ENCODE peak calls at places on chromosomes 3 and 15, in ten cellular contexts. P is ecto neural progenitor cell; F is ELR; M is pancreas; I is C1 segment of cervical spinal cord; Y is NCI-H345; B is Right ventricle myocardium superior; A is neural progenitor cell; S is stimulated activated CD8-positive, alpha-beta memory T cell treated with anti-CD3 and anti-CD28 coated beads, Interleukin-15, amount 100 ng/mL, for 24 hours; C is GM12864. E is an unnamed sample.

GRCh38 chr3:140206196-140207040 is 271.4 kb downstream of the CLSTN2 start:
- DNase-seq in F (peak; percentile 8), A (peak; percentile 77), B (no peak), I (no peak), C (no peak), P (peak; percentile 53), S (no peak), M (no peak), Y (peak; percentile 49), E (peak; percentile 38)

GRCh38 chr3:66098436-66098835 is 59.7 kb upstream of the MAGI1 start:
- DNase-seq in F (peak; percentile 9), S (no peak), M (no peak), C (no peak), I (no peak), Y (no peak), B (no peak), P (no peak), A (no peak), E (no peak)

GRCh38 chr3:186983372-186984058 is 53.2 kb downstream of the ST6GAL1 start:
- DNase-seq in I (no peak), M (no peak), F (no peak), B (no peak), C (no peak), A (no peak), P (no peak), S (no peak), Y (no peak), E (no peak)

GRCh38 chr3:194148383-194148782 is 12.4 kb downstream of the HES1 start:
- DNase-seq in Y (no peak), S (no peak), C (no peak), F (no peak), M (no peak), I (peak; percentile 31), A (no peak), P (no peak), B (no peak), E (no peak)

GRCh38 chr15:92958105-92958504 is 58.0 kb downstream of the CHD2 start:
- DNase-seq in B (no peak), F (peak; percentile 63), A (no peak), C (no peak), M (no peak), P (no peak), S (no peak), I (no peak), Y (no peak), E (no peak)

GRCh38 chr3:11236588-11237461 is 35.4 kb upstream of the ATG7 start:
- DNase-seq in A (peak; percentile 74), S (peak; percentile 42), Y (peak; percentile 84), F (peak; percentile 67), B (peak; percentile 56), I (no peak), M (peak; percentile 88), C (peak; percentile 21), P (peak; percentile 68), E (peak; percentile 92)

GRCh38 chr3:23203651-23204111 is 554 bp downstream of the UBE2E2 start:
- DNase-seq in M (peak; percentile 59), I (peak; percentile 64), C (no peak), S (no peak), P (peak; percentile 57), B (peak; percentile 60), Y (no peak), F (peak; percentile 40), A (peak; percentile 53), E (peak; percentile 31)

GRCh38 chr15:26891448-26891881 is 24.6 kb downstream of the GABRA5 start:
- DNase-seq in A (peak; percentile 91), Y (peak; percentile 64), F (peak; percentile 23), M (peak; percentile 84), B (peak; percentile 51), S (no peak), C (no peak), P (peak; percentile 88), I (peak; percentile 34), E (peak; percentile 90)

GRCh38 chr3:171489348-171489747 is 29.1 kb upstream of the TNIK start:
- DNase-seq in A (no peak), S (no peak), F (no peak), B (no peak), Y (no peak), I (no peak), C (no peak), P (no peak), M (no peak), E (no peak)

E was measured in WTC11.